ENCODE peak calls at places on chromosomes 12 and 14, in nine cellular contexts. Z is small intestine; V is iPS DF 6.9; R is effector memory CD4-positive, alpha-beta T cell; J is lower lobe of right lung; U is WERI-Rb-1; O is neural progenitor cell; N is aorta; Y is left ventricle myocardium inferior. S is an unnamed sample.
A peak's percentile ranks its signal among the peaks of the same experiment; 100 is the strongest.

GRCh38 chr14:103259801-103260628 is 74.0 kb upstream of the EIF5 start:
- DNase-seq in Z (peak; percentile 78), V (no peak), R (no peak), J (no peak), U (no peak), O (no peak), N (peak; percentile 56), Y (no peak), S (no peak)

GRCh38 chr12:105275997-105276760 is 40.2 kb upstream of the APPL2 start:
- DNase-seq in Z (no peak), V (no peak), R (no peak), J (no peak), U (no peak), O (no peak), N (no peak), Y (no peak), S (no peak)

GRCh38 chr12:9829990-9830389 is 2.7 kb downstream of the KLRF1 start:
- DNase-seq in Z (no peak), V (no peak), R (no peak), J (no peak), U (no peak), O (no peak), N (no peak), Y (no peak), S (no peak)

GRCh38 chr12:104799458-104799857 is 158.6 kb downstream of the SLC41A2 start:
- DNase-seq in Z (no peak), V (no peak), R (no peak), J (no peak), U (no peak), O (peak; percentile 31), N (no peak), Y (no peak), S (no peak)

GRCh38 chr12:86194721-86195120 is 61.5 kb downstream of the MGAT4C start:
- DNase-seq in Z (no peak), V (no peak), R (no peak), J (no peak), U (no peak), O (no peak), N (no peak), Y (no peak), S (no peak)

GRCh38 chr12:110543252-110543959 is 39.7 kb downstream of the PPTC7 start:
- DNase-seq in Z (peak; percentile 69), V (no peak), R (no peak), J (peak; percentile 82), U (no peak), O (no peak), N (peak; percentile 86), Y (peak; percentile 89), S (no peak)

GRCh38 chr14:23648764-23649460 is 12.7 kb downstream of the DHRS2 start:
- DNase-seq in Z (no peak), V (no peak), R (no peak), J (no peak), U (no peak), O (no peak), N (no peak), Y (no peak), S (no peak)

GRCh38 chr12:5565933-5566632 is 134.2 kb downstream of the NTF3 start:
- DNase-seq in Z (no peak), V (no peak), R (no peak), J (no peak), U (no peak), O (no peak), N (no peak), Y (no peak), S (no peak)

GRCh38 chr14:31930493-31931225 is 146.4 kb upstream of the ARHGAP5 start:
- DNase-seq in Z (no peak), V (no peak), R (no peak), J (no peak), U (no peak), O (no peak), N (no peak), Y (no peak), S (no peak)

GRCh38 chr14:62301076-62301475 is 538.9 kb downstream of the SNAPC1 start:
- DNase-seq in Z (no peak), V (no peak), R (no peak), J (no peak), U (no peak), O (no peak), N (no peak), Y (no peak), S (no peak)

GRCh38 chr14:102602421-102603292 is 10.2 kb downstream of the RCOR1 start:
- DNase-seq in Z (no peak), V (no peak), R (no peak), J (no peak), U (no peak), O (no peak), N (no peak), Y (no peak), S (no peak)

GRCh38 chr14:72610096-72610830 is 283.6 kb downstream of the DPF3 start:
- DNase-seq in Z (no peak), V (no peak), R (no peak), J (no peak), U (no peak), O (no peak), N (no peak), Y (no peak), S (no peak)

GRCh38 chr12:104677441-104678089 is 220.8 kb downstream of the CHST11 start:
- DNase-seq in Z (no peak), V (no peak), R (no peak), J (no peak), U (no peak), O (no peak), N (no peak), Y (no peak), S (no peak)

GRCh38 chr14:94599656-94600004 is 12.6 kb upstream of the SERPINA3 start:
- DNase-seq in Z (no peak), V (no peak), R (no peak), J (no peak), U (no peak), O (no peak), N (no peak), Y (no peak), S (no peak)
- H3K36me3 ChIP-seq in Z (no peaks in the 10 kb centered on the region), V (no peaks in the 10 kb centered on the region), R (no peaks in the 10 kb centered on the region), J (no peaks in the 10 kb centered on the region), U (no peaks in the 10 kb centered on the region), O (no peaks in the 10 kb centered on the region), N (no peaks in the 10 kb centered on the region), Y (no peaks in the 10 kb centered on the region), S (no peaks in the 10 kb centered on the region)

GRCh38 chr12:88184196-88184595 is 42.1 kb downstream of the TMTC3 start:
- DNase-seq in Z (no peak), V (no peak), R (no peak), J (no peak), U (no peak), O (no peak), N (no peak), Y (no peak), S (no peak)
- H3K36me3 ChIP-seq in Z (peaks cover 21% of the 10 kb centered on the region), V (peaks cover 5% of the 10 kb centered on the region), R (peaks cover 24% of the 10 kb centered on the region), J (peaks cover 12% of the 10 kb centered on the region), U (no peaks in the 10 kb centered on the region), O (no peaks in the 10 kb centered on the region), N (peaks cover 7% of the 10 kb centered on the region), Y (peaks cover 67% of the 10 kb centered on the region), S (peaks cover 8% of the 10 kb centered on the region)

DNA sequence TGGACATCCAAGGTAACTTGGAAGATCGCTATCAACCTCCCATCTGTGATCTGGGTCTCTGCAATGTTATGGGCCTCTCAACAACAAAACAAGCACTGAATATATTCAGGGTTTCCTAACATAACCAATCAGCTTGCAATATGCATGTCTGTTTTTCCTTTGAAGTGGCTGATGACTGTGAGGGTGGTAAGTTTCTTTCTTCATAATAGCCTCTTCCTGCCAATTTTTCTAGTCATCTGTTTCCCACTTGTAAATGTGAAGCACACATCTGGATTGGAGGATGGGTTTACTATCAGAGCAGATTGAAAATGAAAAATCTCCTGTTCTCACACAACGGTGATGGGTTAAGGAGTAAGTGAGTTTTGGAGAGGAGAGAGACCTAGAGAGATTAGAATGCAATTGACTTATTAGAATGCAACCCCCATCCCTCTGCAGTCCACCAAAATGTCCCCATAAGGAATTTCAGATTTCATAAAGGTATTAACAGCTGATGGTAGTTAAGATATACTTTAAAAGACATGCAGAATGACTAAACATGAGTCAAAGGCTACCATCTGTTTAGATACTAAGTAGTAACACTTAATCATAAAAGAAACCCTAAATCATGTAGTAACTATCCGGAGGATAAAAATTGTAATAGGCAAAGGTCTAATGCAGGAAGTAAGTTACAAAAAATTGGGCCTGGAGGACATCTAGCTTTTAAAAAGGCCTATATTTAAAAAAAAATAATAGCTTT is 58.4 kb upstream of the SAV1 start:
- DNase-seq in Z (no peak), V (no peak), R (no peak), J (no peak), U (no peak), O (no peak), N (no peak), Y (no peak), S (no peak)
- H3K36me3 ChIP-seq in Z (peaks cover 17% of the 10 kb centered on the region), V (peaks cover 7% of the 10 kb centered on the region), R (peaks cover 47% of the 10 kb centered on the region), J (peaks cover 95% of the 10 kb centered on the region), U (peaks cover 85% of the 10 kb centered on the region), O (peaks cover 15% of the 10 kb centered on the region), N (peaks cover 10% of the 10 kb centered on the region), Y (peaks cover 100% of the 10 kb centered on the region), S (peaks cover 53% of the 10 kb centered on the region)

GRCh38 chr12:13254311-13254710 is 57.8 kb downstream of the EMP1 start:
- DNase-seq in Z (no peak), V (no peak), R (no peak), J (no peak), U (no peak), O (no peak), N (no peak), Y (no peak), S (no peak)

GRCh38 chr12:13251496-13251895 is 55.0 kb downstream of the EMP1 start:
- DNase-seq in Z (peak; percentile 87), V (no peak), R (no peak), J (no peak), U (no peak), O (no peak), N (no peak), Y (no peak), S (no peak)

GRCh38 chr12:13250416-13250815 is 53.9 kb downstream of the EMP1 start:
- DNase-seq in Z (no peak), V (no peak), R (no peak), J (no peak), U (no peak), O (no peak), N (no peak), Y (no peak), S (peak; percentile 65)

GRCh38 chr12:13252024-13252423 is 55.5 kb downstream of the EMP1 start:
- DNase-seq in Z (peak; percentile 62), V (no peak), R (no peak), J (no peak), U (no peak), O (no peak), N (no peak), Y (no peak), S (no peak)

DNA sequence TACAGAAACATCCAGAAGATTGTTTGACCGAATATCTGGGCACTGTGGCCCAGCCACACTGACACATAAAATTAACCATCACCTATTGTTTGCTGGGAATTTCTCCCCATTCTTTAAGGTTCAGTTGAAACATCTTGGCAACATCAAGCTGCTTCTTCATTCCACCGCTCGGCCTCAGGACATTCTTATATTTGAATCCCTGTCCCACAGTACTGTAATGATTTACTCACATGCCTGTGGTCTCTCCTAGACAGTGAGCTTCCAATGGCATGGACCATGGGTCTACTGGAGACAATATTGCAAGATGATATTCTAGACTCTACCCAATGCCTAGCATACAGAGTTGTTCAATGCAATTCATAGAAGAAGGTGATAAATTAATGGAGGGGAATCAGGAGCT is 56.1 kb downstream of the EMP1 start:
- DNase-seq in Z (no peak), V (no peak), R (no peak), J (no peak), U (no peak), O (no peak), N (no peak), Y (no peak), S (no peak)
- H3K36me3 ChIP-seq in Z (no peaks in the 10 kb centered on the region), V (no peaks in the 10 kb centered on the region), R (no peaks in the 10 kb centered on the region), J (no peaks in the 10 kb centered on the region), U (no peaks in the 10 kb centered on the region), O (no peaks in the 10 kb centered on the region), N (no peaks in the 10 kb centered on the region), Y (no peaks in the 10 kb centered on the region), S (no peaks in the 10 kb centered on the region)